ENCODE peak calls at places on chromosomes 6 and 20, in nine cellular contexts. One of them, this sample, is unnamed. For H3K9me3, the result is how much of the 10 kb centered on the place peaks cover.

GRCh38 chr20:56944546-56944945 is 315.4 kb downstream of the TFAP2C start:
- DNase-seq in breast epithelium: no peak
- DNase-seq in fibroblast of lung: no peak
- DNase-seq in H9: no peak
- DNase-seq in CD4-positive, alpha-beta T cell: no peak
- DNase-seq in prostate gland: no peak
- DNase-seq in mammary epithelial cell: no peak
- DNase-seq in IMR-90: no peak
- DNase-seq in psoas muscle: no peak
- DNase-seq in this sample: no peak

GRCh38 chr6:133995296-133995695 is 42.3 kb downstream of the TBPL1 start:
- DNase-seq in breast epithelium: no peak
- DNase-seq in fibroblast of lung: no peak
- DNase-seq in H9: no peak
- DNase-seq in CD4-positive, alpha-beta T cell: no peak
- DNase-seq in prostate gland: no peak
- DNase-seq in mammary epithelial cell: no peak
- DNase-seq in IMR-90: peak
- DNase-seq in psoas muscle: no peak
- DNase-seq in this sample: no peak

GRCh38 chr6:157822221-157823000 is 635 bp upstream of the SNX9 start:
- DNase-seq in breast epithelium: no peak
- DNase-seq in fibroblast of lung: no peak
- DNase-seq in H9: peak
- DNase-seq in CD4-positive, alpha-beta T cell: peak
- DNase-seq in prostate gland: no peak
- DNase-seq in mammary epithelial cell: no peak
- DNase-seq in IMR-90: no peak
- DNase-seq in psoas muscle: peak
- DNase-seq in this sample: peak

GRCh38 chr6:4581468-4582420 is 194.5 kb upstream of the CDYL start:
- DNase-seq in breast epithelium: no peak
- DNase-seq in fibroblast of lung: peak
- DNase-seq in H9: no peak
- DNase-seq in CD4-positive, alpha-beta T cell: no peak
- DNase-seq in prostate gland: no peak
- DNase-seq in mammary epithelial cell: no peak
- DNase-seq in IMR-90: peak
- DNase-seq in psoas muscle: no peak
- DNase-seq in this sample: no peak

GRCh38 chr6:15076565-15076964 is 169.3 kb upstream of the JARID2 start:
- DNase-seq in breast epithelium: no peak
- DNase-seq in fibroblast of lung: no peak
- DNase-seq in H9: no peak
- DNase-seq in CD4-positive, alpha-beta T cell: no peak
- DNase-seq in prostate gland: no peak
- DNase-seq in mammary epithelial cell: no peak
- DNase-seq in IMR-90: no peak
- DNase-seq in psoas muscle: no peak
- DNase-seq in this sample: no peak

GRCh38 chr6:115796061-115796460 is 264.6 kb downstream of the FRK start:
- DNase-seq in breast epithelium: no peak
- DNase-seq in fibroblast of lung: no peak
- DNase-seq in H9: no peak
- DNase-seq in CD4-positive, alpha-beta T cell: no peak
- DNase-seq in prostate gland: no peak
- DNase-seq in mammary epithelial cell: peak
- DNase-seq in IMR-90: no peak
- DNase-seq in psoas muscle: no peak
- DNase-seq in this sample: no peak

GRCh38 chr6:156658186-156658585 is 119.0 kb upstream of the ARID1B start:
- DNase-seq in breast epithelium: no peak
- DNase-seq in fibroblast of lung: peak
- DNase-seq in H9: no peak
- DNase-seq in CD4-positive, alpha-beta T cell: no peak
- DNase-seq in prostate gland: peak
- DNase-seq in mammary epithelial cell: no peak
- DNase-seq in IMR-90: peak
- DNase-seq in psoas muscle: no peak
- DNase-seq in this sample: no peak

GRCh38 chr20:36856691-36857635 is 19.0 kb upstream of the TLDC2 start:
- DNase-seq in breast epithelium: no peak
- DNase-seq in fibroblast of lung: no peak
- DNase-seq in H9: no peak
- DNase-seq in CD4-positive, alpha-beta T cell: peak
- DNase-seq in prostate gland: peak
- DNase-seq in mammary epithelial cell: peak
- DNase-seq in IMR-90: peak
- DNase-seq in psoas muscle: no peak
- DNase-seq in this sample: peak

GRCh38 chr6:6684365-6684833 is 95.9 kb downstream of the LY86 start:
- DNase-seq in breast epithelium: no peak
- DNase-seq in fibroblast of lung: no peak
- DNase-seq in H9: no peak
- DNase-seq in CD4-positive, alpha-beta T cell: no peak
- DNase-seq in prostate gland: no peak
- DNase-seq in mammary epithelial cell: no peak
- DNase-seq in IMR-90: no peak
- DNase-seq in psoas muscle: no peak
- DNase-seq in this sample: no peak

GRCh38 chr20:30488941-30489601 is 768.4 kb upstream of the DEFB115 start:
- DNase-seq in breast epithelium: no peak
- DNase-seq in fibroblast of lung: no peak
- DNase-seq in H9: no peak
- DNase-seq in CD4-positive, alpha-beta T cell: no peak
- DNase-seq in prostate gland: no peak
- DNase-seq in mammary epithelial cell: no peak
- DNase-seq in IMR-90: no peak
- DNase-seq in psoas muscle: no peak
- DNase-seq in this sample: no peak

GRCh38 chr20:30491016-30491415 is 766.4 kb upstream of the DEFB115 start:
- DNase-seq in breast epithelium: no peak
- DNase-seq in fibroblast of lung: no peak
- DNase-seq in H9: no peak
- DNase-seq in CD4-positive, alpha-beta T cell: no peak
- DNase-seq in prostate gland: no peak
- DNase-seq in mammary epithelial cell: no peak
- DNase-seq in IMR-90: no peak
- DNase-seq in psoas muscle: no peak
- DNase-seq in this sample: no peak

GRCh38 chr20:30486103-30486478 is 771.4 kb upstream of the DEFB115 start:
- DNase-seq in breast epithelium: no peak
- DNase-seq in fibroblast of lung: peak
- DNase-seq in H9: no peak
- DNase-seq in CD4-positive, alpha-beta T cell: no peak
- DNase-seq in prostate gland: no peak
- DNase-seq in mammary epithelial cell: no peak
- DNase-seq in IMR-90: no peak
- DNase-seq in psoas muscle: no peak
- DNase-seq in this sample: no peak

GRCh38 chr20:30487947-30488926 is 769.2 kb upstream of the DEFB115 start:
- DNase-seq in breast epithelium: no peak
- DNase-seq in fibroblast of lung: no peak
- DNase-seq in H9: no peak
- DNase-seq in CD4-positive, alpha-beta T cell: no peak
- DNase-seq in prostate gland: no peak
- DNase-seq in mammary epithelial cell: no peak
- DNase-seq in IMR-90: no peak
- DNase-seq in psoas muscle: no peak
- DNase-seq in this sample: no peak

DNA sequence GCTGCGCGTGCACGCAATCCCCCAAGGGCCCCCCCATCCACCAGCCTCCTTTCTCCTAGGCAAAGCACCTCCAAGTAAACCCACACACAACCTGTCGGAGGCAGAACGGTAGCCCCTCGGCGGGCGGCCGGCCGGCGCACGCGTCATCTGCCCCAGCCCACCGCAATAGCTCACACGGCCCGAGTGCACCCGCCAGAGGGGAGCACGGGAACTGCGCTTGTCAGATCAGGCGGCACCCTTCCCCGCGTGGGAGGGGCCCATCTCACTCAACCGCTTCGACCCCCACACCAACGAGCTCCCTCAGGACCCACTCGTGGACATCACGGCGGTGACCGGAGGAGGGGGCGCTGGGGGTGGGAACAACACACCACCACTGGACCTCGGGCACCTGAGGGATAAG is 767.9 kb upstream of the DEFB115 start:
- DNase-seq in breast epithelium: no peak
- DNase-seq in fibroblast of lung: no peak
- DNase-seq in H9: no peak
- DNase-seq in CD4-positive, alpha-beta T cell: no peak
- DNase-seq in prostate gland: no peak
- DNase-seq in mammary epithelial cell: no peak
- DNase-seq in IMR-90: no peak
- DNase-seq in psoas muscle: no peak
- DNase-seq in this sample: no peak
- H3K9me3 ChIP-seq in breast epithelium: under half
- H3K9me3 ChIP-seq in fibroblast of lung: under half
- H3K9me3 ChIP-seq in H9: half or more
- H3K9me3 ChIP-seq in CD4-positive, alpha-beta T cell: under half
- H3K9me3 ChIP-seq in prostate gland: under half
- H3K9me3 ChIP-seq in mammary epithelial cell: under half
- H3K9me3 ChIP-seq in IMR-90: under half
- H3K9me3 ChIP-seq in psoas muscle: under half
- H3K9me3 ChIP-seq in this sample: under half

GRCh38 chr6:164855281-164855680 is 454.1 kb downstream of the C6orf118 start:
- DNase-seq in breast epithelium: no peak
- DNase-seq in fibroblast of lung: no peak
- DNase-seq in H9: no peak
- DNase-seq in CD4-positive, alpha-beta T cell: no peak
- DNase-seq in prostate gland: no peak
- DNase-seq in mammary epithelial cell: no peak
- DNase-seq in IMR-90: no peak
- DNase-seq in psoas muscle: no peak
- DNase-seq in this sample: no peak
- H3K9me3 ChIP-seq in breast epithelium: under half
- H3K9me3 ChIP-seq in fibroblast of lung: under half
- H3K9me3 ChIP-seq in H9: under half
- H3K9me3 ChIP-seq in CD4-positive, alpha-beta T cell: under half
- H3K9me3 ChIP-seq in prostate gland: under half
- H3K9me3 ChIP-seq in mammary epithelial cell: under half
- H3K9me3 ChIP-seq in IMR-90: under half
- H3K9me3 ChIP-seq in psoas muscle: under half
- H3K9me3 ChIP-seq in this sample: under half

DNA sequence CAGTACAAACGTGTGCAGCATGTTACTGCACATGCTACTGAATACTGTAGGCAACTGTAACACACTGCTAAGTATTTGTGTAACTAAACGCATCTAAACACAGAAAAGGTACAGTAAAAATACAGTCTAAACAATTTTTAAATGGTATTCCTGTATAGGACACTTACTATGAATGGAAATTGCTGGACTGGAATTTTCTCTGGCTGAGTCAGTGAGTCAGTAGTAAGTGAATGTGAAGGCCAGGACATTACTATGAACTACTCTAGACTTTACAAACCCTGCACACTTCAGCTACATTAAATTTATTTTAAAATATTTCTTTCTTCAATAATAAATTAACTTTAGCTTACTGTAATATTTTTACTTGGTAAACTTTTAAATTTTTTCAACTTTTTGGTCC is 225.0 kb upstream of the TENT5A start:
- DNase-seq in breast epithelium: no peak
- DNase-seq in fibroblast of lung: peak
- DNase-seq in H9: no peak
- DNase-seq in CD4-positive, alpha-beta T cell: no peak
- DNase-seq in prostate gland: no peak
- DNase-seq in mammary epithelial cell: no peak
- DNase-seq in IMR-90: peak
- DNase-seq in psoas muscle: no peak
- DNase-seq in this sample: no peak
- H3K9me3 ChIP-seq in breast epithelium: under half
- H3K9me3 ChIP-seq in fibroblast of lung: under half
- H3K9me3 ChIP-seq in H9: under half
- H3K9me3 ChIP-seq in CD4-positive, alpha-beta T cell: under half
- H3K9me3 ChIP-seq in prostate gland: under half
- H3K9me3 ChIP-seq in mammary epithelial cell: under half
- H3K9me3 ChIP-seq in IMR-90: under half
- H3K9me3 ChIP-seq in psoas muscle: under half
- H3K9me3 ChIP-seq in this sample: under half

GRCh38 chr6:169427856-169428255 is 174.2 kb upstream of the THBS2 start:
- DNase-seq in breast epithelium: no peak
- DNase-seq in fibroblast of lung: peak
- DNase-seq in H9: no peak
- DNase-seq in CD4-positive, alpha-beta T cell: no peak
- DNase-seq in prostate gland: no peak
- DNase-seq in mammary epithelial cell: no peak
- DNase-seq in IMR-90: peak
- DNase-seq in psoas muscle: no peak
- DNase-seq in this sample: no peak
- H3K9me3 ChIP-seq in breast epithelium: under half
- H3K9me3 ChIP-seq in fibroblast of lung: under half
- H3K9me3 ChIP-seq in H9: under half
- H3K9me3 ChIP-seq in CD4-positive, alpha-beta T cell: under half
- H3K9me3 ChIP-seq in prostate gland: under half
- H3K9me3 ChIP-seq in mammary epithelial cell: under half
- H3K9me3 ChIP-seq in IMR-90: under half
- H3K9me3 ChIP-seq in psoas muscle: under half
- H3K9me3 ChIP-seq in this sample: under half

GRCh38 chr20:58531063-58531462 is 15.9 kb upstream of the APCDD1L start:
- DNase-seq in breast epithelium: no peak
- DNase-seq in fibroblast of lung: no peak
- DNase-seq in H9: no peak
- DNase-seq in CD4-positive, alpha-beta T cell: no peak
- DNase-seq in prostate gland: no peak
- DNase-seq in mammary epithelial cell: no peak
- DNase-seq in IMR-90: no peak
- DNase-seq in psoas muscle: no peak
- DNase-seq in this sample: no peak
- H3K9me3 ChIP-seq in breast epithelium: under half
- H3K9me3 ChIP-seq in fibroblast of lung: under half
- H3K9me3 ChIP-seq in H9: under half
- H3K9me3 ChIP-seq in CD4-positive, alpha-beta T cell: under half
- H3K9me3 ChIP-seq in prostate gland: under half
- H3K9me3 ChIP-seq in mammary epithelial cell: under half
- H3K9me3 ChIP-seq in IMR-90: under half
- H3K9me3 ChIP-seq in psoas muscle: under half
- H3K9me3 ChIP-seq in this sample: under half

GRCh38 chr6:35553309-35553708 is 40.6 kb upstream of the TULP1 start:
- DNase-seq in breast epithelium: no peak
- DNase-seq in fibroblast of lung: no peak
- DNase-seq in H9: no peak
- DNase-seq in CD4-positive, alpha-beta T cell: no peak
- DNase-seq in prostate gland: no peak
- DNase-seq in mammary epithelial cell: no peak
- DNase-seq in IMR-90: no peak
- DNase-seq in psoas muscle: no peak
- DNase-seq in this sample: no peak
- H3K9me3 ChIP-seq in breast epithelium: under half
- H3K9me3 ChIP-seq in fibroblast of lung: under half
- H3K9me3 ChIP-seq in H9: under half
- H3K9me3 ChIP-seq in CD4-positive, alpha-beta T cell: under half
- H3K9me3 ChIP-seq in prostate gland: under half
- H3K9me3 ChIP-seq in mammary epithelial cell: under half
- H3K9me3 ChIP-seq in IMR-90: under half
- H3K9me3 ChIP-seq in psoas muscle: under half
- H3K9me3 ChIP-seq in this sample: under half